ENCODE peak calls at places on chromosomes 6 and 20, in seven cellular contexts. L, H, Q, W, I, B and S are unnamed samples.
A peak's percentile ranks its signal among the peaks of the same experiment; 100 is the strongest.

GRCh38 chr6:53492860-53493634 is 51.9 kb downstream of the GCLC start:
- DNase-seq in L (peak; percentile 24), H (no peak), Q (peak; percentile 77), W (no peak), I (no peak), B (no peak), S (peak; percentile 37)

GRCh38 chr6:136921936-136922679 is at the start of gene SLC35D3:
- DNase-seq in L (no peak), H (no peak), Q (no peak), W (no peak), I (peak; percentile 21), B (peak; percentile 14), S (peak; percentile 15)

GRCh38 chr20:43191946-43192847 is 2.5 kb upstream of the PTPRT start:
- DNase-seq in L (no peak), H (no peak), Q (peak; percentile 6), W (no peak), I (no peak), B (no peak), S (peak; percentile 15)

GRCh38 chr20:32507998-32508774 is 76.9 kb downstream of the NOL4L start:
- DNase-seq in L (no peak), H (peak; percentile 22), Q (no peak), W (no peak), I (no peak), B (no peak), S (no peak)

GRCh38 chr20:38973546-38974120 is 11.5 kb downstream of the DHX35 start:
- DNase-seq in L (no peak), H (no peak), Q (peak; percentile 70), W (no peak), I (peak; percentile 31), B (peak; percentile 17), S (no peak)

GRCh38 chr6:71510057-71510713 is 221.6 kb downstream of the OGFRL1 start:
- DNase-seq in L (peak; percentile 30), H (peak; percentile 40), Q (peak; percentile 91), W (peak; percentile 8), I (peak; percentile 23), B (peak; percentile 19), S (peak; percentile 58)

GRCh38 chr6:118908441-118908840 is 14.5 kb downstream of the ASF1A start:
- DNase-seq in L (no peak), H (no peak), Q (peak; percentile 50), W (no peak), I (no peak), B (no peak), S (no peak)

GRCh38 chr6:7125290-7125689 is 17.5 kb downstream of the RREB1 start:
- DNase-seq in L (no peak), H (no peak), Q (no peak), W (no peak), I (no peak), B (no peak), S (no peak)

GRCh38 chr6:166588691-166589333 is 2.3 kb upstream of the RAMACL start:
- DNase-seq in L (no peak), H (no peak), Q (peak; percentile 93), W (no peak), I (no peak), B (no peak), S (peak; percentile 39)

GRCh38 chr6:26383624-26384417 is 913 bp downstream of the BTN2A2 start:
- DNase-seq in L (no peak), H (peak; percentile 47), Q (peak; percentile 85), W (no peak), I (peak; percentile 40), B (no peak), S (peak; percentile 33)

GRCh38 chr6:106192824-106193223 is 106.7 kb downstream of the PRDM1 start:
- DNase-seq in L (no peak), H (no peak), Q (peak; percentile 60), W (no peak), I (no peak), B (no peak), S (no peak)

GRCh38 chr20:35690265-35690664 is 8.9 kb downstream of the NFS1 start:
- DNase-seq in L (no peak), H (no peak), Q (no peak), W (no peak), I (no peak), B (no peak), S (no peak)

GRCh38 chr6:168129292-168130167 is 50.5 kb upstream of the FRMD1 start:
- DNase-seq in L (no peak), H (no peak), Q (no peak), W (no peak), I (no peak), B (no peak), S (no peak)

GRCh38 chr6:163637524-163637923 is 223.0 kb downstream of the QKI start:
- DNase-seq in L (no peak), H (no peak), Q (no peak), W (peak; percentile 50), I (no peak), B (no peak), S (peak; percentile 68)

DNA sequence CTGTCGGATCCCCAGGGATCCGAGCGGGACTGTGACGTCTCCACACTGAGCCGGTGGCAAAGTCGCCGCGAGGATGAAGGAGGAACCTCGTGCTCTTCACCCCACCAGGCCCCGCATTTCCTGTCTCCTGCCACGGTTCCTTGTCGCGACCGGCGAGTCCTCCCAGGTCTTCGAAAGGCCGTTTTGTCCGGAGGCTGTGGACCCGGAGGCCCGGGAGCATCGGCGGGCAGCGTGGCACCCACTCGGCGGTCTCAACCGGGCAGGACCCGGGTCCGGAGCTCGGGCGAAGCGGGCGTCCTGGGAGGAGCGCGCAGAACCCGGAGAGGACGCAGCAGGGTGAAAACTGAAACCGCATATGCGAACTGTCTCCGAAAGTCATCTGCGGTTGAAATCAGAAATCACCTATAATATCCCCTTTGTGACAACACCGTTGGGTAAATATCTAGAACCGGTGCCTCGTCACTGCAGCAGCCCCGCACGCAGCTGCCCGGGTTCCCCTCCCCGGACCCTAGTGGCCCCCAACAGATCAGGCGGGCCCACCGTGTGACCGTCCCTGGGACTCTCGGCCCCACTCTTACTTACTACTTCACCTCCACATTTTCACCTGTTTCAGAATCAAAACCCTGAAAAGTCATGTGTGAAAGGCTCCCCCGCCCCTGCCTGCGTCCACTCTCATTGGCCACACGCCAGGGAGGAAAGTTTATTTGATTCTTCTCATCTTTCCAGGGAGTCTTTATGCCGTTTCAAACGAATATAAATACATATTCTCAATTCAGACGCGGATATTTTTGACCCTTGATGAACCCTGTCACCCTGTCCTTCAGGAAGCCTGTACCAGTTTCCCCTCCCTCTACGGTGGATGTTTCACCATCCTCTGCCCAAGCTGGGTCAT is 3.0 kb upstream of the ULBP2 start:
- DNase-seq in L (no peak), H (no peak), Q (peak; percentile 13), W (peak; percentile 51), I (peak; percentile 13), B (no peak), S (peak; percentile 85)
- H3K4me3 ChIP-seq in L (peak overlapping the region; percentile 60), H (peak overlapping the region; percentile 10), Q (peak overlapping the region; percentile 52), W (peak overlapping the region; percentile 35), I (peak overlapping the region; percentile 20), B (peak overlapping the region; percentile 52), S (peak overlapping the region; percentile 30)

GRCh38 chr6:127186889-127187288 is 68.4 kb downstream of the RSPO3 start:
- DNase-seq in L (peak; percentile 58), H (peak; percentile 71), Q (no peak), W (no peak), I (peak; percentile 12), B (peak; percentile 69), S (peak; percentile 58)
- TF ChIP-seq CTCF in L (peak; percentile 45), H (peak; percentile 49), Q (peak; percentile 42), W (peak; percentile 58), I (no peak), B (peak; percentile 58), S (peak; percentile 69)

GRCh38 chr6:110329348-110329728 is 28.8 kb downstream of the METTL24 start:
- DNase-seq in L (no peak), H (no peak), Q (no peak), W (no peak), I (peak; percentile 47), B (no peak), S (no peak)
- H3K4me3 ChIP-seq in L (no peak overlapping the region), H (peak overlapping the region; percentile 1), Q (peak overlapping the region; percentile 44), W (no peak overlapping the region), I (peak overlapping the region; percentile 35), B (peak overlapping the region; percentile 20), S (no peak overlapping the region)

DNA sequence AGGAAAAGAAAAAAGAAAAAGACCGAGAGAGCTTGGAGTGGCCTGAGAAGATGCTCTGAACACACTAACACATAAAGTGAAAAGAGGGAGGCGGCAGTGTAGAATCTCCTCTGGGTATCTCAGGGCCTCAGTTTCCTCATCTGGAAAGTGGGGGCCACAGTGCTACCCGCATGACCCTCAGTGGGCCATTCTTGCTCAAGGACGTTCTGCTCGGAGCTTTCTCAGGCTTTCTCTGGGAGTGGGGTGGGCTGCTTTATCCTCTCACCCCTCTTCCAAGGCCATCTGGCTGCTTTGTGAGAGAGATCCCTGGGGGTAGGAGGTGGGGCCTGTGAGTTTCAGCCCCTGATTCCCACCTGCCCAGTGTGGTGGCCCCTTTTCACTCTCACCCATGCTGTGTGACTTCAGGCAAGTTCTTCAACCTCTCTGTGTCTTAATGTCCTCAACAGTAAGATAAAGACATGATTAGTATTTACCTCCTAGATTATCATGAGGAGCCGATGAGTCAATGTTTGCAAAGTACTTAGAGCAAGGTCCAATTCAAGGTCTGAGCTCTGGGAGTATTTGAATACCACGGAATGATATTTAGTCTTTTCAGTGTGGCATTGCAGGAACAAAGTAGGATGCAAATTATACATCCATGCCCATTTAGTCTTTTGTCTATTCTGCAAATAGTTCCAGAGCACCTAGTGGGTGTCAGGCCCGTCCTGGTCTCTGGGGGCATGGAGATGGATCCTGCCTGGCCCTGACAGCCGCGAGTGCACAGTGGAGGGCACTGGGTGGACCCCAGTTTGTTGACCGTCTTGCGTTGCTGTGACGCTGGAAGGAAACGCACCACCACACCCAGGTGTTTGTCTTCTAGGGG is 34.3 kb downstream of the SRC start:
- DNase-seq in L (no peak), H (peak; percentile 29), Q (peak; percentile 38), W (no peak), I (no peak), B (no peak), S (no peak)
- TF ChIP-seq CTCF in L (no peak), H (no peak), Q (no peak), W (no peak), I (no peak), B (no peak), S (no peak)

DNA sequence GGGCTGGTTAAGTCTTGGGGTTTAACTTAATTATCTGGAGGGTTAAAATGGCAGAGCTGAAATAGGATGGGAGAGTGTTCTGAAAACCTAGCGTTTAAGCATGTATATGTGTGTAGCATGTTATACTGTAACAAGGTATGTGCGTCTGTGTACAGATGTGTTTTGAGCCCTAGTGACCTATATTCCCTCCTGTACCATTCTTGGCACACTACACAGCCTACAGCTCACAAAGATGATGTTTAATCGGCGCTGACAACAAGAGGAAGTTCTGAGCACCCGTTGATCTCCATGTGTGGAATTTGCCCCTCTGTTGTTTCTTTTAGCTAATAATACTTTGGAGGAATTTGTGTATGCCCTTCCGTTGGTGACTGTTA is 1.4 kb downstream of the CARMIL1 start:
- DNase-seq in L (no peak), H (no peak), Q (peak; percentile 24), W (no peak), I (no peak), B (no peak), S (no peak)
- H3K4me3 ChIP-seq in L (peak overlapping the region; percentile 65), H (peak overlapping the region; percentile 77), Q (peak overlapping the region; percentile 73), W (no peak overlapping the region), I (peak overlapping the region; percentile 91), B (peak overlapping the region; percentile 80), S (peak overlapping the region; percentile 73)